ENCODE peak calls at places on chromosome 18, in six cellular contexts. W, E, Q, T, I and A are unnamed samples.

GRCh38 chr18:79352432-79352831 is 43.3 kb upstream of the NFATC1 start:
- DNase-seq in E (no peak), T (no peak), I (no peak), Q (no peak), W (no peak), A (no peak)

GRCh38 chr18:59695551-59695950 is 1.7 kb downstream of the CCBE1 start:
- DNase-seq in T (no peak), Q (no peak), W (no peak), E (no peak), I (no peak), A (no peak)

GRCh38 chr18:39742015-39742466 is 2176.4 kb upstream of the CELF4 start:
- DNase-seq in I (no peak), Q (peak), W (no peak), E (no peak), T (no peak), A (no peak)

GRCh38 chr18:77749189-77749588 is 499.5 kb downstream of the GALR1 start:
- DNase-seq in T (peak), I (peak), Q (no peak), E (no peak), W (no peak), A (no peak)

GRCh38 chr18:78971511-78972245 is 7.9 kb upstream of the SALL3 start:
- DNase-seq in T (no peak), I (no peak), W (no peak), Q (no peak), E (no peak), A (no peak)

GRCh38 chr18:48006415-48007175 is 76.1 kb upstream of the SMAD2 start:
- DNase-seq in I (no peak), E (no peak), Q (no peak), T (no peak), W (no peak), A (no peak)

GRCh38 chr18:6885992-6886823 is 156.7 kb downstream of the ARHGAP28 start:
- DNase-seq in Q (peak), T (peak), E (peak), W (no peak), I (peak), A (no peak)

GRCh38 chr18:49874238-49874637 is 60.9 kb upstream of the ACAA2 start:
- DNase-seq in T (no peak), I (no peak), Q (no peak), W (no peak), E (no peak), A (no peak)

GRCh38 chr18:3603460-3604259 is 153.7 kb downstream of the TGIF1 start:
- DNase-seq in W (peak), T (no peak), Q (peak), I (peak), E (no peak), A (no peak)

GRCh38 chr18:38025433-38026038 is 459.9 kb upstream of the CELF4 start:
- DNase-seq in I (peak), E (no peak), T (no peak), Q (peak), W (no peak), A (no peak)

GRCh38 chr18:74457043-74457742 is at the start of gene DIPK1C:
- DNase-seq in Q (no peak), W (no peak), T (no peak), I (peak), E (peak), A (no peak)

GRCh38 chr18:27954226-27954625 is 222.7 kb downstream of the CDH2 start:
- DNase-seq in T (no peak), Q (peak), E (no peak), I (peak), W (no peak), A (no peak)

GRCh38 chr18:34321075-34321474 is 96.4 kb upstream of the NOL4 start:
- DNase-seq in Q (no peak), I (no peak), T (no peak), W (no peak), E (no peak), A (no peak)

GRCh38 chr18:34493099-34493544 is 217.0 kb upstream of the DTNA start:
- DNase-seq in E (peak), I (peak), Q (peak), T (peak), W (peak), A (no peak)